ENCODE peak calls at places on chromosomes 7 and 10, in eight cellular contexts. One of them, this sample, is unnamed.

GRCh38 chr10:116461680-116462079 is 34.0 kb downstream of the PNLIPRP3 start:
- DNase-seq in A549: no peak
- DNase-seq in astrocyte of the spinal cord: no peak
- DNase-seq in cardiac fibroblast: no peak
- DNase-seq in HFF-Myc: no peak
- DNase-seq in cardiac muscle cell: no peak
- DNase-seq in tibial artery: no peak
- DNase-seq in CD8-positive, alpha-beta T cell: no peak
- DNase-seq in this sample: no peak

GRCh38 chr7:117188949-117189348 is 133.9 kb downstream of the WNT2 start:
- DNase-seq in A549: no peak
- DNase-seq in astrocyte of the spinal cord: no peak
- DNase-seq in cardiac fibroblast: peak; percentile 41
- DNase-seq in HFF-Myc: no peak
- DNase-seq in cardiac muscle cell: no peak
- DNase-seq in tibial artery: no peak
- DNase-seq in CD8-positive, alpha-beta T cell: no peak
- DNase-seq in this sample: no peak

GRCh38 chr10:84201682-84202081 is 7.3 kb downstream of the CDHR1 start:
- DNase-seq in A549: no peak
- DNase-seq in astrocyte of the spinal cord: no peak
- DNase-seq in cardiac fibroblast: no peak
- DNase-seq in HFF-Myc: no peak
- DNase-seq in cardiac muscle cell: no peak
- DNase-seq in tibial artery: peak; percentile 43
- DNase-seq in CD8-positive, alpha-beta T cell: no peak
- DNase-seq in this sample: no peak

GRCh38 chr10:97333601-97334369 is 744 bp downstream of the FRAT2 start:
- DNase-seq in A549: peak; percentile 54
- DNase-seq in astrocyte of the spinal cord: peak; percentile 54
- DNase-seq in cardiac fibroblast: peak; percentile 59
- DNase-seq in HFF-Myc: no peak
- DNase-seq in cardiac muscle cell: peak; percentile 62
- DNase-seq in tibial artery: peak; percentile 74
- DNase-seq in CD8-positive, alpha-beta T cell: peak; percentile 59
- DNase-seq in this sample: peak; percentile 30

GRCh38 chr10:92305133-92306072 is 14.4 kb downstream of the MARCHF5 start:
- DNase-seq in A549: no peak
- DNase-seq in astrocyte of the spinal cord: no peak
- DNase-seq in cardiac fibroblast: no peak
- DNase-seq in HFF-Myc: no peak
- DNase-seq in cardiac muscle cell: no peak
- DNase-seq in tibial artery: no peak
- DNase-seq in CD8-positive, alpha-beta T cell: no peak
- DNase-seq in this sample: no peak

GRCh38 chr7:57769958-57770357 is 320.0 kb downstream of the ZNF716 start:
- DNase-seq in A549: no peak
- DNase-seq in astrocyte of the spinal cord: no peak
- DNase-seq in cardiac fibroblast: no peak
- DNase-seq in HFF-Myc: no peak
- DNase-seq in cardiac muscle cell: no peak
- DNase-seq in tibial artery: peak; percentile 28
- DNase-seq in CD8-positive, alpha-beta T cell: no peak
- DNase-seq in this sample: no peak

GRCh38 chr10:84537447-84537931 is 209.1 kb downstream of the CCSER2 start:
- DNase-seq in A549: peak; percentile 57
- DNase-seq in astrocyte of the spinal cord: peak; percentile 65
- DNase-seq in cardiac fibroblast: peak; percentile 81
- DNase-seq in HFF-Myc: peak; percentile 25
- DNase-seq in cardiac muscle cell: peak; percentile 79
- DNase-seq in tibial artery: no peak
- DNase-seq in CD8-positive, alpha-beta T cell: peak; percentile 60
- DNase-seq in this sample: no peak

GRCh38 chr10:59109826-59110225 is 66.6 kb upstream of the PHYHIPL start:
- DNase-seq in A549: no peak
- DNase-seq in astrocyte of the spinal cord: no peak
- DNase-seq in cardiac fibroblast: no peak
- DNase-seq in HFF-Myc: no peak
- DNase-seq in cardiac muscle cell: no peak
- DNase-seq in tibial artery: no peak
- DNase-seq in CD8-positive, alpha-beta T cell: no peak
- DNase-seq in this sample: no peak

GRCh38 chr7:98802781-98803110 is 67.1 kb downstream of the TMEM130 start:
- DNase-seq in A549: no peak
- DNase-seq in astrocyte of the spinal cord: no peak
- DNase-seq in cardiac fibroblast: no peak
- DNase-seq in HFF-Myc: no peak
- DNase-seq in cardiac muscle cell: no peak
- DNase-seq in tibial artery: no peak
- DNase-seq in CD8-positive, alpha-beta T cell: no peak
- DNase-seq in this sample: no peak

GRCh38 chr7:106679153-106679931 is 18.4 kb upstream of the CCDC71L start:
- DNase-seq in A549: peak; percentile 53
- DNase-seq in astrocyte of the spinal cord: no peak
- DNase-seq in cardiac fibroblast: peak; percentile 58
- DNase-seq in HFF-Myc: no peak
- DNase-seq in cardiac muscle cell: peak; percentile 81
- DNase-seq in tibial artery: no peak
- DNase-seq in CD8-positive, alpha-beta T cell: no peak
- DNase-seq in this sample: no peak

GRCh38 chr7:50312176-50312575 is 7.7 kb downstream of the IKZF1 start:
- DNase-seq in A549: no peak
- DNase-seq in astrocyte of the spinal cord: no peak
- DNase-seq in cardiac fibroblast: no peak
- DNase-seq in HFF-Myc: no peak
- DNase-seq in cardiac muscle cell: no peak
- DNase-seq in tibial artery: no peak
- DNase-seq in CD8-positive, alpha-beta T cell: no peak
- DNase-seq in this sample: no peak

GRCh38 chr7:50309736-50310135 is 5.2 kb downstream of the IKZF1 start:
- DNase-seq in A549: no peak
- DNase-seq in astrocyte of the spinal cord: no peak
- DNase-seq in cardiac fibroblast: no peak
- DNase-seq in HFF-Myc: no peak
- DNase-seq in cardiac muscle cell: no peak
- DNase-seq in tibial artery: no peak
- DNase-seq in CD8-positive, alpha-beta T cell: no peak
- DNase-seq in this sample: no peak

GRCh38 chr7:50309130-50309478 is 4.6 kb downstream of the IKZF1 start:
- DNase-seq in A549: no peak
- DNase-seq in astrocyte of the spinal cord: no peak
- DNase-seq in cardiac fibroblast: no peak
- DNase-seq in HFF-Myc: no peak
- DNase-seq in cardiac muscle cell: no peak
- DNase-seq in tibial artery: no peak
- DNase-seq in CD8-positive, alpha-beta T cell: no peak
- DNase-seq in this sample: no peak

GRCh38 chr7:50308301-50309129 is 4.0 kb downstream of the IKZF1 start:
- DNase-seq in A549: no peak
- DNase-seq in astrocyte of the spinal cord: no peak
- DNase-seq in cardiac fibroblast: no peak
- DNase-seq in HFF-Myc: no peak
- DNase-seq in cardiac muscle cell: no peak
- DNase-seq in tibial artery: no peak
- DNase-seq in CD8-positive, alpha-beta T cell: no peak
- DNase-seq in this sample: no peak

GRCh38 chr7:50310361-50310760 is 5.8 kb downstream of the IKZF1 start:
- DNase-seq in A549: no peak
- DNase-seq in astrocyte of the spinal cord: no peak
- DNase-seq in cardiac fibroblast: no peak
- DNase-seq in HFF-Myc: no peak
- DNase-seq in cardiac muscle cell: no peak
- DNase-seq in tibial artery: no peak
- DNase-seq in CD8-positive, alpha-beta T cell: no peak
- DNase-seq in this sample: no peak
- H3K4me3 ChIP-seq in A549: no peak overlapping the region
- H3K4me3 ChIP-seq in astrocyte of the spinal cord: no peak overlapping the region
- H3K4me3 ChIP-seq in cardiac fibroblast: no peak overlapping the region
- H3K4me3 ChIP-seq in HFF-Myc: no peak overlapping the region
- H3K4me3 ChIP-seq in cardiac muscle cell: no peak overlapping the region
- H3K4me3 ChIP-seq in tibial artery: no peak overlapping the region
- H3K4me3 ChIP-seq in CD8-positive, alpha-beta T cell: peak overlapping the region; percentile 96
- H3K4me3 ChIP-seq in this sample: no peak overlapping the region

DNA sequence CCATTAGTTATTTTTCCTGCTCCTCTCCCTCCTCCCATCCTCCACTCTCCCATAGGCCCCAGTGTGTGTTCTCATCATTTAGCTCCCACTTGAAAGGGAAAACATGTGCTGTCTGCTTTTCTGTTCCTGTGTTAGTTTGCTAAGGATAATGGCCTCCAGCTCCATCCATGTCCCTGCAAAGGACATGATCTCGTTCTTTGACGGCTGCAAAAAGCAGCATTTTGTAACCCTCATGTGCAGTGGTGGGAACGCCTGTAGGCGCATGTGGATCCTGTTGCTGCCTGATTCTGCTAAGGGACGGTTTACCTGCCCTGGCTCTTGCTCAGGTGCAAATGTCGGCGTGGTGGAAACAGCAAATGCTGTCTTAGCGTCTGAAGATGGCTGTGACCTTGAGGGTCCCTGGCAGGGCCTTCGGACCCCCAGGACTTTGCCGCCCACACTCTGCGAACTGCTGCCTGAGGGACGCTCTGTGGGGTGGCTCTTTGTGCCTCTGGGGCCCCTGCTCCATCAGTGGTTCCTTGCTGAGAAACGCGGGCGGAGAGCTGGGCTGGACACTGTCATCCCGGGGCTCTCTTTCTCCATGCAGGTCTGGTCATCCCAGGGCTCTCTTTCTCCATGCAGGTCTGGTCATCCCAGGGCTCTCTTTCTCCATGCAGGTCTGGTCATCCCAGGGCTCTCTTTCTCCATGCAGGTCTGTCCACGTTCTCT is 5.5 kb upstream of the MTG1 start:
- DNase-seq in A549: peak; percentile 40
- DNase-seq in astrocyte of the spinal cord: no peak
- DNase-seq in cardiac fibroblast: no peak
- DNase-seq in HFF-Myc: no peak
- DNase-seq in cardiac muscle cell: no peak
- DNase-seq in tibial artery: peak; percentile 60
- DNase-seq in CD8-positive, alpha-beta T cell: no peak
- DNase-seq in this sample: no peak
- H3K4me3 ChIP-seq in A549: no peak overlapping the region
- H3K4me3 ChIP-seq in astrocyte of the spinal cord: no peak overlapping the region
- H3K4me3 ChIP-seq in cardiac fibroblast: no peak overlapping the region
- H3K4me3 ChIP-seq in HFF-Myc: no peak overlapping the region
- H3K4me3 ChIP-seq in cardiac muscle cell: no peak overlapping the region
- H3K4me3 ChIP-seq in tibial artery: no peak overlapping the region
- H3K4me3 ChIP-seq in CD8-positive, alpha-beta T cell: peak overlapping the region; percentile 58
- H3K4me3 ChIP-seq in this sample: no peak overlapping the region

GRCh38 chr7:64881461-64882287 is 21.4 kb upstream of the ZNF273 start:
- DNase-seq in A549: no peak
- DNase-seq in astrocyte of the spinal cord: no peak
- DNase-seq in cardiac fibroblast: no peak
- DNase-seq in HFF-Myc: no peak
- DNase-seq in cardiac muscle cell: no peak
- DNase-seq in tibial artery: peak; percentile 62
- DNase-seq in CD8-positive, alpha-beta T cell: peak; percentile 17
- DNase-seq in this sample: no peak
- H3K4me3 ChIP-seq in A549: no peak overlapping the region
- H3K4me3 ChIP-seq in astrocyte of the spinal cord: no peak overlapping the region
- H3K4me3 ChIP-seq in cardiac fibroblast: no peak overlapping the region
- H3K4me3 ChIP-seq in HFF-Myc: no peak overlapping the region
- H3K4me3 ChIP-seq in cardiac muscle cell: no peak overlapping the region
- H3K4me3 ChIP-seq in tibial artery: peak overlapping the region; percentile 61
- H3K4me3 ChIP-seq in CD8-positive, alpha-beta T cell: no peak overlapping the region
- H3K4me3 ChIP-seq in this sample: peak overlapping the region; percentile 40

GRCh38 chr7:118214833-118215182 is 9.7 kb upstream of the ANKRD7 start:
- DNase-seq in A549: no peak
- DNase-seq in astrocyte of the spinal cord: no peak
- DNase-seq in cardiac fibroblast: no peak
- DNase-seq in HFF-Myc: no peak
- DNase-seq in cardiac muscle cell: no peak
- DNase-seq in tibial artery: no peak
- DNase-seq in CD8-positive, alpha-beta T cell: no peak
- DNase-seq in this sample: no peak
- H3K4me3 ChIP-seq in A549: peak overlapping the region; percentile 63
- H3K4me3 ChIP-seq in astrocyte of the spinal cord: peak overlapping the region; percentile 63
- H3K4me3 ChIP-seq in cardiac fibroblast: peak overlapping the region; percentile 64
- H3K4me3 ChIP-seq in HFF-Myc: peak overlapping the region; percentile 45
- H3K4me3 ChIP-seq in cardiac muscle cell: no peak overlapping the region
- H3K4me3 ChIP-seq in tibial artery: peak overlapping the region; percentile 66
- H3K4me3 ChIP-seq in CD8-positive, alpha-beta T cell: peak overlapping the region; percentile 58
- H3K4me3 ChIP-seq in this sample: peak overlapping the region; percentile 59

GRCh38 chr10:123665371-123666286 is 526 bp upstream of the GPR26 start:
- DNase-seq in A549: no peak
- DNase-seq in astrocyte of the spinal cord: no peak
- DNase-seq in cardiac fibroblast: no peak
- DNase-seq in HFF-Myc: no peak
- DNase-seq in cardiac muscle cell: no peak
- DNase-seq in tibial artery: no peak
- DNase-seq in CD8-positive, alpha-beta T cell: no peak
- DNase-seq in this sample: no peak
- H3K4me3 ChIP-seq in A549: no peak overlapping the region
- H3K4me3 ChIP-seq in astrocyte of the spinal cord: no peak overlapping the region
- H3K4me3 ChIP-seq in cardiac fibroblast: no peak overlapping the region
- H3K4me3 ChIP-seq in HFF-Myc: no peak overlapping the region
- H3K4me3 ChIP-seq in cardiac muscle cell: no peak overlapping the region
- H3K4me3 ChIP-seq in tibial artery: no peak overlapping the region
- H3K4me3 ChIP-seq in CD8-positive, alpha-beta T cell: no peak overlapping the region
- H3K4me3 ChIP-seq in this sample: no peak overlapping the region

GRCh38 chr7:32069251-32069650 is 956 bp downstream of the PDE1C start:
- DNase-seq in A549: no peak
- DNase-seq in astrocyte of the spinal cord: no peak
- DNase-seq in cardiac fibroblast: no peak
- DNase-seq in HFF-Myc: no peak
- DNase-seq in cardiac muscle cell: no peak
- DNase-seq in tibial artery: no peak
- DNase-seq in CD8-positive, alpha-beta T cell: no peak
- DNase-seq in this sample: no peak

GRCh38 chr7:32070051-32070405 is 179 bp downstream of the PDE1C start:
- DNase-seq in A549: no peak
- DNase-seq in astrocyte of the spinal cord: peak; percentile 18
- DNase-seq in cardiac fibroblast: no peak
- DNase-seq in HFF-Myc: no peak
- DNase-seq in cardiac muscle cell: no peak
- DNase-seq in tibial artery: no peak
- DNase-seq in CD8-positive, alpha-beta T cell: no peak
- DNase-seq in this sample: no peak

GRCh38 chr7:32071466-32072091 is 1.4 kb upstream of the PDE1C start:
- DNase-seq in A549: no peak
- DNase-seq in astrocyte of the spinal cord: no peak
- DNase-seq in cardiac fibroblast: no peak
- DNase-seq in HFF-Myc: no peak
- DNase-seq in cardiac muscle cell: no peak
- DNase-seq in tibial artery: no peak
- DNase-seq in CD8-positive, alpha-beta T cell: no peak
- DNase-seq in this sample: no peak

GRCh38 chr7:32072397-32072796 is 2.2 kb upstream of the PDE1C start:
- DNase-seq in A549: no peak
- DNase-seq in astrocyte of the spinal cord: no peak
- DNase-seq in cardiac fibroblast: no peak
- DNase-seq in HFF-Myc: no peak
- DNase-seq in cardiac muscle cell: no peak
- DNase-seq in tibial artery: no peak
- DNase-seq in CD8-positive, alpha-beta T cell: no peak
- DNase-seq in this sample: no peak

GRCh38 chr7:32070406-32071360 is at the start of gene PDE1C:
- DNase-seq in A549: peak; percentile 30
- DNase-seq in astrocyte of the spinal cord: peak; percentile 40
- DNase-seq in cardiac fibroblast: no peak
- DNase-seq in HFF-Myc: no peak
- DNase-seq in cardiac muscle cell: peak; percentile 27
- DNase-seq in tibial artery: no peak
- DNase-seq in CD8-positive, alpha-beta T cell: no peak
- DNase-seq in this sample: no peak
- H3K4me3 ChIP-seq in A549: peak within 1 kb of the TSS; percentile 58
- H3K4me3 ChIP-seq in astrocyte of the spinal cord: peak within 1 kb of the TSS; percentile 73
- H3K4me3 ChIP-seq in cardiac fibroblast: peak within 1 kb of the TSS; percentile 41
- H3K4me3 ChIP-seq in HFF-Myc: peak within 1 kb of the TSS; percentile 51
- H3K4me3 ChIP-seq in cardiac muscle cell: peak within 1 kb of the TSS; percentile 45
- H3K4me3 ChIP-seq in tibial artery: peak within 1 kb of the TSS; percentile 73
- H3K4me3 ChIP-seq in CD8-positive, alpha-beta T cell: no peak within 1 kb of the TSS
- H3K4me3 ChIP-seq in this sample: peak within 1 kb of the TSS; percentile 21

GRCh38 chr10:88066319-88066718 is 202.9 kb downstream of the PTEN start:
- DNase-seq in A549: no peak
- DNase-seq in astrocyte of the spinal cord: no peak
- DNase-seq in cardiac fibroblast: no peak
- DNase-seq in HFF-Myc: no peak
- DNase-seq in cardiac muscle cell: no peak
- DNase-seq in tibial artery: no peak
- DNase-seq in CD8-positive, alpha-beta T cell: no peak
- DNase-seq in this sample: no peak
- H3K4me3 ChIP-seq in A549: no peak overlapping the region
- H3K4me3 ChIP-seq in astrocyte of the spinal cord: no peak overlapping the region
- H3K4me3 ChIP-seq in cardiac fibroblast: no peak overlapping the region
- H3K4me3 ChIP-seq in HFF-Myc: no peak overlapping the region
- H3K4me3 ChIP-seq in cardiac muscle cell: no peak overlapping the region
- H3K4me3 ChIP-seq in tibial artery: no peak overlapping the region
- H3K4me3 ChIP-seq in CD8-positive, alpha-beta T cell: no peak overlapping the region
- H3K4me3 ChIP-seq in this sample: no peak overlapping the region